ENCODE peak calls at places on chromosome 3, in eight cellular contexts. O, G, V, C, E, Z, P and J are unnamed samples.

GRCh38 chr3:105906834-105907233 is 38.0 kb upstream of the CBLB start:
- DNase-seq in O (no peak), G (peak; percentile 10), V (no peak), C (no peak), E (no peak), Z (no peak), P (no peak), J (no peak)

GRCh38 chr3:133895208-133896001 is at the start of gene RAB6B:
- DNase-seq in O (peak; percentile 78), G (no peak), V (no peak), C (no peak), E (peak; percentile 55), Z (peak; percentile 20), P (no peak), J (no peak)

GRCh38 chr3:113428581-113428980 is 12.7 kb downstream of the CFAP44 start:
- DNase-seq in O (no peak), G (no peak), V (no peak), C (no peak), E (no peak), Z (no peak), P (no peak), J (no peak)

GRCh38 chr3:51968175-51968681 is 974 bp upstream of the PCBP4 start:
- DNase-seq in O (peak; percentile 72), G (no peak), V (no peak), C (no peak), E (peak; percentile 46), Z (no peak), P (no peak), J (no peak)

GRCh38 chr3:122410639-122411038 is 5.2 kb downstream of the WDR5B start:
- DNase-seq in O (no peak), G (no peak), V (no peak), C (no peak), E (no peak), Z (no peak), P (no peak), J (no peak)

GRCh38 chr3:66336358-66336766 is 115.6 kb downstream of the SLC25A26 start:
- DNase-seq in O (no peak), G (peak; percentile 24), V (no peak), C (no peak), E (no peak), Z (no peak), P (no peak), J (no peak)

GRCh38 chr3:135218304-135218703 is 423.2 kb downstream of the EPHB1 start:
- DNase-seq in O (peak; percentile 21), G (no peak), V (no peak), C (no peak), E (no peak), Z (no peak), P (no peak), J (no peak)

GRCh38 chr3:194139085-194139976 is 3.4 kb downstream of the HES1 start:
- DNase-seq in O (peak; percentile 66), G (peak; percentile 59), V (no peak), C (no peak), E (no peak), Z (peak; percentile 60), P (no peak), J (no peak)

GRCh38 chr3:134517796-134518195 is 31.9 kb downstream of the CEP63 start:
- DNase-seq in O (no peak), G (peak; percentile 11), V (no peak), C (no peak), E (no peak), Z (no peak), P (no peak), J (no peak)

GRCh38 chr3:14633417-14633816 is 18.1 kb upstream of the CCDC174 start:
- DNase-seq in O (no peak), G (no peak), V (no peak), C (no peak), E (no peak), Z (no peak), P (no peak), J (no peak)

GRCh38 chr3:129528589-129529100 is at the start of gene RHO:
- DNase-seq in O (no peak), G (no peak), V (no peak), C (no peak), E (no peak), Z (no peak), P (no peak), J (no peak)

GRCh38 chr3:8472549-8472948 is 29.1 kb upstream of the LMCD1 start:
- DNase-seq in O (no peak), G (no peak), V (no peak), C (no peak), E (no peak), Z (no peak), P (no peak), J (no peak)

GRCh38 chr3:38634133-38634532 is 15.4 kb downstream of the SCN5A start:
- DNase-seq in O (no peak), G (peak; percentile 57), V (no peak), C (no peak), E (no peak), Z (peak; percentile 10), P (no peak), J (no peak)

GRCh38 chr3:56915969-56916586 is 114.3 kb upstream of the ARHGEF3 start:
- DNase-seq in O (peak; percentile 30), G (no peak), V (no peak), C (no peak), E (no peak), Z (peak; percentile 74), P (peak; percentile 61), J (no peak)

GRCh38 chr3:126613481-126614187 is 41.3 kb downstream of the TXNRD3 start:
- DNase-seq in O (no peak), G (peak; percentile 32), V (no peak), C (no peak), E (no peak), Z (no peak), P (no peak), J (no peak)

GRCh38 chr3:6928064-6928463 is 67.1 kb downstream of the GRM7 start:
- DNase-seq in O (no peak), G (no peak), V (no peak), C (no peak), E (no peak), Z (no peak), P (no peak), J (no peak)

GRCh38 chr3:140186421-140186920 is 251.5 kb downstream of the CLSTN2 start:
- DNase-seq in O (no peak), G (peak; percentile 14), V (no peak), C (no peak), E (no peak), Z (no peak), P (no peak), J (no peak)

GRCh38 chr3:194206375-194206774 is 70.4 kb downstream of the HES1 start:
- DNase-seq in O (peak; percentile 34), G (no peak), V (no peak), C (no peak), E (no peak), Z (no peak), P (no peak), J (no peak)

GRCh38 chr3:37402351-37402750 is 228.0 kb upstream of the LRRFIP2 start:
- DNase-seq in O (no peak), G (no peak), V (no peak), C (no peak), E (no peak), Z (no peak), P (no peak), J (no peak)

GRCh38 chr3:37396731-37397130 is 222.3 kb upstream of the LRRFIP2 start:
- DNase-seq in O (no peak), G (no peak), V (no peak), C (no peak), E (no peak), Z (no peak), P (no peak), J (no peak)

GRCh38 chr3:37400355-37400754 is 226.0 kb upstream of the LRRFIP2 start:
- DNase-seq in O (no peak), G (no peak), V (no peak), C (no peak), E (no peak), Z (no peak), P (no peak), J (no peak)

DNA sequence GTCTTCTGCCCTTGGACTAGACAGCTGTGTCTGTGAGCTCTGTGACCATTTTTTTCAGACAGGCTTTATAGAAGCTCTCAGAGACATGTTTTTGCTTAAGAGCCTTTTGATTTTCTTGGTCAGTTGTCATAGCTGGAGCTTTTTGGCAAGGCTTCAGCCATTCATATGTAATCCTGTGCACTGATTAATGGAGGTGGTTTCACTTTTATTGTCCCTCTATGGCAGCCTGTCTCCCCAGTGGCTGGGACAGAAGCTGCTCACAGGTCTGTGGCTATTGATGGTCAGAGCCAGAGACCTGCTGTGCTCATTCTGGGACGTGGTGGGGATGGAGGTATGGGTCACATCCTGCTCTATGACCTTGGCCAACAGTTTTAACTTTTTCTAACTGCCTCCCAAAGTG is 226.6 kb upstream of the LRRFIP2 start:
- DNase-seq in O (no peak), G (no peak), V (no peak), C (no peak), E (no peak), Z (no peak), P (no peak), J (no peak)
- TF ChIP-seq CTCF in O (no peak), G (no peak), V (no peak), C (no peak), E (no peak), Z (no peak), P (no peak), J (no peak)

GRCh38 chr3:143952569-143953069 is 19.0 kb upstream of the DIPK2A start:
- DNase-seq in O (no peak), G (no peak), V (no peak), C (no peak), E (no peak), Z (peak; percentile 26), P (no peak), J (no peak)
- TF ChIP-seq CTCF in O (no peak), G (peak; percentile 19), V (no peak), C (no peak), E (no peak), Z (peak; percentile 29), P (no peak), J (no peak)

DNA sequence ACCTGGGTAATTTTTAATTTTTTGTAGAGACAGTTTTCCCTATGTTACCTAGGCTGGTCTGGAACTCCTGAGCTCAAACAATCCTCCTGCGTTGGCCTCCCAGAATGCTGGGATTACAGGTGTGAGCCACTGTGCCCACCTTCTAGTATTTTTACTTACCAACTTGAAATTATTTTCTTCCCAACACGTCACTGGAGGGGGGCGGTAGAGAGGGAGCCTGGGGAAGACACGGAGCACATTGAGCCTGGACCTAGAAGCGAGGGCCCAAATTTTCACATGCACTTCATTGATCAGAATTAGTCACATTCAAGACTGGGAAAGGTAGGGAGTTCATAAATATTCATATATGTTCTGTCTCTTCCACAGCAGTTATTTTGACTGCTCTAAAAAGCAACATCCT is 98.5 kb downstream of the STRIT1 start:
- DNase-seq in O (no peak), G (no peak), V (no peak), C (no peak), E (no peak), Z (no peak), P (no peak), J (no peak)
- TF ChIP-seq CTCF in O (no peak), G (no peak), V (no peak), C (no peak), E (no peak), Z (no peak), P (no peak), J (no peak)

DNA sequence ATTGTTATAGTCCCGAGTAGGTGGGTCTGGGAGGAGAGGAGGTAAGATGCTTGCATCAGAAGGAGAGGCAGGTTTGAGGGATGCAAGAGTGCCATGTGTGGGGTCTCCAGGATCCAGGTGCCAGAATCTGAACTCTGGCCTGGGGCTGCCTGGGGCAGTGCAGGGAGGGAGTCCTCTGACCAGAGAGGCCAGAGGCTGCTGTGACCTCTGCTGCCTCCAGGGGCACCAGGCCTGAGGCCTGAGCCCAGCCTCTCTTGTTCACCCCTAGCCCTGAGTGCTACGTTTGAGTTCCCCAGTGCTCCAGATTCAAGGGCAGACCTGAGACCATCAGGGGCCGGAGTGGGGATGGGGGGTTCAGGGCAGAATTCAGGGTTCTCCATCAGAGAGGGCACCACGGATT is 7.4 kb downstream of the SLC38A3 start:
- DNase-seq in O (no peak), G (no peak), V (no peak), C (no peak), E (peak; percentile 43), Z (no peak), P (no peak), J (no peak)
- TF ChIP-seq CTCF in O (peak; percentile 22), G (peak; percentile 38), V (no peak), C (no peak), E (peak; percentile 23), Z (no peak), P (no peak), J (no peak)